ENCODE peak calls at places on chromosomes 2 and 18, in eight cellular contexts. T is OCI-LY7; D is CD8-positive, alpha-beta T cell; R is dorsolateral prefrontal cortex; A is aorta; L is esophagus squamous epithelium; Y is hepatocyte; S is spleen. J is an unnamed sample.

GRCh38 chr2:51003345-51004192 is 28.4 kb downstream of the NRXN1 start:
- DNase-seq in S (no peak), L (no peak), T (no peak), Y (no peak), A (no peak), D (no peak), R (no peak), J (no peak)

GRCh38 chr2:180416553-180417113 is 409.5 kb upstream of the CWC22 start:
- DNase-seq in Y (no peak), R (no peak), T (no peak), D (no peak), S (no peak), L (no peak), A (no peak), J (no peak)

GRCh38 chr2:102049756-102050443 is 58.1 kb downstream of the IL1R2 start:
- DNase-seq in Y (no peak), L (no peak), D (no peak), R (no peak), T (no peak), A (peak), S (no peak), J (no peak)

GRCh38 chr18:3595282-3596273 is 145.6 kb downstream of the TGIF1 start:
- DNase-seq in A (peak), S (no peak), Y (peak), T (peak), L (no peak), D (no peak), R (no peak), J (peak)

GRCh38 chr18:38563396-38563980 is 997.9 kb upstream of the CELF4 start:
- DNase-seq in S (no peak), D (no peak), T (no peak), Y (no peak), A (no peak), R (no peak), L (no peak), J (no peak)

GRCh38 chr2:113980946-113981345 is 91.1 kb downstream of the ACTR3 start:
- DNase-seq in R (no peak), T (no peak), S (no peak), L (no peak), D (no peak), Y (no peak), A (no peak), J (no peak)

GRCh38 chr2:235300368-235301201 is 193.3 kb upstream of the AGAP1 start:
- DNase-seq in Y (peak), L (no peak), R (no peak), D (no peak), T (no peak), S (no peak), A (no peak), J (peak)

GRCh38 chr2:217844696-217845095 is 158.1 kb downstream of the TNS1 start:
- DNase-seq in R (no peak), D (no peak), T (no peak), S (no peak), L (no peak), Y (no peak), A (no peak), J (no peak)

GRCh38 chr2:168130302-168130701 is 117.1 kb downstream of the STK39 start:
- DNase-seq in T (no peak), Y (no peak), A (no peak), S (no peak), L (no peak), D (no peak), R (no peak), J (no peak)

GRCh38 chr2:174939046-174939445 is 66.1 kb downstream of the CHN1 start:
- DNase-seq in D (no peak), Y (no peak), S (no peak), R (no peak), T (no peak), L (no peak), A (no peak), J (no peak)

GRCh38 chr2:221381928-221382488 is 190.1 kb downstream of the EPHA4 start:
- DNase-seq in R (no peak), Y (no peak), S (no peak), D (no peak), T (no peak), A (no peak), L (no peak), J (no peak)

GRCh38 chr2:10217499-10217861 is 85.2 kb upstream of the HPCAL1 start:
- DNase-seq in A (peak), Y (no peak), L (no peak), T (no peak), D (no peak), R (no peak), S (peak), J (no peak)

GRCh38 chr2:171272039-171272438 is 111.3 kb upstream of the TLK1 start:
- DNase-seq in L (no peak), T (no peak), R (no peak), A (no peak), Y (peak), D (no peak), S (no peak), J (peak)

GRCh38 chr2:112834379-112835014 is 2.1 kb downstream of the IL1B start:
- DNase-seq in D (no peak), Y (peak), T (no peak), A (no peak), S (no peak), R (no peak), L (no peak), J (no peak)

GRCh38 chr2:35468271-35468670 is 887.3 kb upstream of the CRIM1 start:
- DNase-seq in A (no peak), Y (no peak), D (no peak), S (no peak), T (no peak), L (no peak), R (no peak), J (no peak)

GRCh38 chr18:22813648-22814328 is 119.3 kb upstream of the RBBP8 start:
- DNase-seq in S (no peak), L (no peak), T (peak), Y (peak), A (no peak), R (no peak), D (no peak), J (no peak)

GRCh38 chr2:119389615-119390306 is 23.0 kb downstream of the DBI start:
- DNase-seq in D (no peak), Y (no peak), L (no peak), R (no peak), T (no peak), A (peak), S (no peak), J (no peak)

GRCh38 chr2:17869128-17869527 is 9.3 kb upstream of the KCNS3 start:
- DNase-seq in Y (no peak), T (no peak), L (no peak), R (no peak), D (no peak), S (no peak), A (no peak), J (no peak)

GRCh38 chr2:163565192-163565591 is 170.6 kb downstream of the FIGN start:
- DNase-seq in Y (no peak), L (no peak), T (no peak), A (no peak), R (no peak), S (no peak), D (no peak), J (no peak)

GRCh38 chr2:112923237-112923966 is 12.4 kb downstream of the IL37 start:
- DNase-seq in T (no peak), Y (no peak), R (no peak), L (no peak), S (no peak), A (no peak), D (no peak), J (no peak)

GRCh38 chr2:42768706-42769256 is 4.8 kb upstream of the OXER1 start:
- DNase-seq in D (no peak), R (no peak), A (no peak), S (no peak), Y (no peak), L (no peak), T (no peak), J (no peak)

GRCh38 chr18:57430166-57430958 is 4.8 kb upstream of the ONECUT2 start:
- DNase-seq in Y (no peak), A (no peak), T (no peak), S (no peak), R (no peak), L (no peak), D (no peak), J (no peak)
- H3K27ac ChIP-seq in Y (no peak), A (no peak), T (no peak), S (no peak), R (no peak), L (no peak), D (no peak), J (no peak)

GRCh38 chr2:38343212-38343611 is 33.9 kb downstream of the ATL2 start:
- DNase-seq in D (no peak), R (no peak), A (no peak), T (no peak), Y (no peak), L (no peak), S (no peak), J (no peak)

GRCh38 chr2:38345323-38346038 is 31.6 kb downstream of the ATL2 start:
- DNase-seq in L (no peak), Y (no peak), D (no peak), T (no peak), S (no peak), A (no peak), R (no peak), J (no peak)

GRCh38 chr2:38344813-38345212 is 32.3 kb downstream of the ATL2 start:
- DNase-seq in A (no peak), D (no peak), T (no peak), Y (no peak), R (no peak), S (no peak), L (no peak), J (no peak)
- H3K4me3 ChIP-seq in A (no peak), D (no peak), T (no peak), Y (no peak), R (no peak), S (no peak), L (no peak), J (no peak)

GRCh38 chr2:62775367-62775668 is 69.8 kb downstream of the EHBP1 start:
- DNase-seq in D (no peak), R (no peak), Y (no peak), A (no peak), L (no peak), S (no peak), T (no peak), J (no peak)
- H3K27ac ChIP-seq in D (no peak), R (no peak), Y (no peak), A (no peak), L (peak), S (no peak), T (no peak), J (no peak)

GRCh38 chr2:240819404-240820013 is 510 bp downstream of the KIF1A start:
- DNase-seq in L (no peak), R (no peak), Y (peak), S (no peak), T (no peak), D (no peak), A (no peak), J (no peak)

GRCh38 chr2:240821429-240821778 is 1.4 kb upstream of the KIF1A start:
- DNase-seq in Y (no peak), D (no peak), A (no peak), S (no peak), L (no peak), R (no peak), T (no peak), J (no peak)

GRCh38 chr2:240820607-240821428 is 799 bp upstream of the KIF1A start:
- DNase-seq in A (no peak), Y (peak), L (no peak), S (peak), R (no peak), T (no peak), D (no peak), J (no peak)

GRCh38 chr2:240818543-240819403 is 1.2 kb downstream of the KIF1A start:
- DNase-seq in L (no peak), T (no peak), S (peak), R (no peak), A (no peak), D (no peak), Y (peak), J (no peak)

GRCh38 chr2:240820014-240820606 is at the start of gene KIF1A:
- DNase-seq in L (no peak), A (no peak), S (peak), T (no peak), R (peak), D (no peak), Y (peak), J (no peak)
- H3K4me3 ChIP-seq in L (peak), A (peak), S (no peak), T (no peak), R (peak), D (peak), Y (peak), J (no peak)

DNA sequence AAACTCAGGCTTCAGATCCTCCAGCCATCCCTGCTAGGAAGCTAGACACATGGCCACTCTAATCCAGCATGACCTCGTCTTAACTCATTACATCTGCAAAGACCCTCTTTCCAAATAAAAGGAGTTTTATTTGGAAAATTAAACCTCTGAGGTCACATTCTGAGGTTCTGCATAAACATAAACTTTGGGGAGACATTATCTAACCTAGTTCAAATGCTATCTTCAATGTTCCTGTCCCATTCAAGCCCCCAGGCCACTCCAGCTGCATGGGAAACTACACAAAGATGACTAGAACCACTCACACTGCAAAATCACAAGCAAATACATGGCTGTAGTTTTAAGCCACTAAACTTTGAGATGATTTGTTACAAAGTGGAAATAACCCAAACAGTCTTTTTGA is 99.0 kb upstream of the RNF152 start:
- DNase-seq in A (no peak), D (no peak), S (no peak), R (no peak), L (no peak), T (no peak), Y (no peak), J (no peak)
- H3K27ac ChIP-seq in A (peak), D (no peak), S (no peak), R (no peak), L (no peak), T (no peak), Y (peak), J (peak)

GRCh38 chr2:241814571-241815476 is 5.8 kb downstream of the NEU4 start:
- DNase-seq in Y (no peak), D (no peak), L (no peak), A (peak), T (no peak), S (no peak), R (no peak), J (no peak)

GRCh38 chr2:241815477-241816430 is 6.8 kb downstream of the NEU4 start:
- DNase-seq in S (peak), T (no peak), A (peak), L (no peak), Y (no peak), D (no peak), R (no peak), J (no peak)

GRCh38 chr2:241817126-241817820 is 8.3 kb downstream of the NEU4 start:
- DNase-seq in A (peak), T (no peak), L (no peak), R (no peak), D (no peak), S (no peak), Y (no peak), J (no peak)

GRCh38 chr2:241818229-241818942 is 9.4 kb downstream of the NEU4 start:
- DNase-seq in S (peak), A (peak), Y (no peak), R (no peak), T (no peak), D (no peak), L (no peak), J (no peak)

GRCh38 chr2:241816431-241817121 is 7.6 kb downstream of the NEU4 start:
- DNase-seq in L (no peak), R (no peak), D (no peak), A (peak), S (no peak), Y (no peak), T (no peak), J (no peak)
- H3K4me3 ChIP-seq in L (no peak), R (no peak), D (no peak), A (no peak), S (no peak), Y (no peak), T (no peak), J (no peak)